ENCODE peak calls at places on chromosome 18, in four cellular contexts. O is GM12865, C is kidney epithelial cell, D is GM12878. N is an unnamed sample.
A peak's percentile ranks its signal among the peaks of the same experiment; 100 is the strongest.

GRCh38 chr18:60549338-60549960 is 176.9 kb upstream of the MC4R start:
- DNase-seq in O (peak; percentile 70), C (peak; percentile 49), D (no peak), N (peak; percentile 70)

GRCh38 chr18:75210274-75211001 is at the start of gene TSHZ1:
- DNase-seq in O (peak; percentile 90), C (peak; percentile 65), D (peak; percentile 59), N (peak; percentile 76)

GRCh38 chr18:74499633-74500032 is 3.5 kb downstream of the CNDP2 start:
- DNase-seq in O (peak; percentile 86), C (no peak), D (peak; percentile 37), N (peak; percentile 61)

GRCh38 chr18:29034113-29034856 is 857.4 kb upstream of the CDH2 start:
- DNase-seq in O (no peak), C (no peak), D (no peak), N (no peak)

GRCh38 chr18:47912794-47913594 is 17.5 kb downstream of the SMAD2 start:
- DNase-seq in O (no peak), C (no peak), D (no peak), N (no peak)

GRCh38 chr18:56891870-56892269 is 240.7 kb downstream of the WDR7 start:
- DNase-seq in O (no peak), C (no peak), D (no peak), N (no peak)

GRCh38 chr18:26429535-26429934 is 118.8 kb downstream of the KCTD1 start:
- DNase-seq in O (no peak), C (peak; percentile 67), D (no peak), N (no peak)

GRCh38 chr18:46433121-46433826 is 223.7 kb downstream of the LOXHD1 start:
- DNase-seq in O (no peak), C (no peak), D (no peak), N (no peak)

GRCh38 chr18:13222371-13223281 is 4.1 kb downstream of the LDLRAD4 start:
- DNase-seq in O (no peak), C (no peak), D (no peak), N (no peak)

GRCh38 chr18:36871801-36872200 is 42.9 kb downstream of the KIAA1328 start:
- DNase-seq in O (no peak), C (no peak), D (no peak), N (no peak)

GRCh38 chr18:63297678-63298392 is 21.7 kb downstream of the BCL2 start:
- DNase-seq in O (no peak), C (no peak), D (no peak), N (no peak)

GRCh38 chr18:59501876-59502221 is 142.8 kb upstream of the LMAN1 start:
- DNase-seq in O (no peak), C (no peak), D (no peak), N (no peak)

GRCh38 chr18:36831139-36831538 is 2.2 kb downstream of the KIAA1328 start:
- DNase-seq in O (no peak), C (no peak), D (no peak), N (no peak)

GRCh38 chr18:13005289-13005688 is 14.1 kb downstream of the CEP192 start:
- DNase-seq in O (no peak), C (no peak), D (no peak), N (no peak)

GRCh38 chr18:12679183-12679786 is 21.4 kb upstream of the SPIRE1 start:
- DNase-seq in O (no peak), C (no peak), D (no peak), N (no peak)

GRCh38 chr18:58290059-58290747 is 246.2 kb downstream of the NEDD4L start:
- DNase-seq in O (no peak), C (no peak), D (no peak), N (no peak)

GRCh38 chr18:12837747-12838146 is 46.3 kb downstream of the PTPN2 start:
- DNase-seq in O (no peak), C (no peak), D (no peak), N (no peak)

GRCh38 chr18:10528439-10528838 is 2.6 kb downstream of the NAPG start:
- DNase-seq in O (no peak), C (no peak), D (no peak), N (no peak)

GRCh38 chr18:30415903-30416302 is 626.6 kb downstream of the DSC3 start:
- DNase-seq in O (no peak), C (no peak), D (no peak), N (no peak)

GRCh38 chr18:49340446-49340845 is 120.0 kb downstream of the DYM start:
- DNase-seq in O (no peak), C (no peak), D (no peak), N (no peak)

GRCh38 chr18:7059276-7059675 is 58.3 kb downstream of the LAMA1 start:
- DNase-seq in O (no peak), C (no peak), D (no peak), N (no peak)

GRCh38 chr18:79753391-79753851 is 44.3 kb upstream of the KCNG2 start:
- DNase-seq in O (no peak), C (no peak), D (no peak), N (no peak)

GRCh38 chr18:8188196-8188595 is 421.0 kb upstream of the RAB12 start:
- DNase-seq in O (no peak), C (no peak), D (no peak), N (no peak)

GRCh38 chr18:44839239-44839666 is 158.6 kb downstream of the SETBP1 start:
- DNase-seq in O (peak; percentile 82), C (no peak), D (peak; percentile 64), N (no peak)

GRCh38 chr18:74501386-74501785 is 5.2 kb downstream of the CNDP2 start:
- DNase-seq in O (no peak), C (no peak), D (no peak), N (no peak)

GRCh38 chr18:33578371-33579146 is 540 bp downstream of the ASXL3 start:
- DNase-seq in O (no peak), C (no peak), D (no peak), N (peak; percentile 20)

GRCh38 chr18:46915800-46916550 is 1.3 kb downstream of the PIAS2 start:
- DNase-seq in O (no peak), C (no peak), D (no peak), N (peak; percentile 12)

GRCh38 chr18:25351773-25352628 is at the start of gene ZNF521:
- DNase-seq in O (peak; percentile 60), C (peak; percentile 38), D (no peak), N (peak; percentile 80)

GRCh38 chr18:36149514-36150289 is 20.0 kb downstream of the ELP2 start:
- DNase-seq in O (peak; percentile 74), C (no peak), D (peak; percentile 32), N (peak; percentile 73)

GRCh38 chr18:48453330-48454063 is 44.3 kb upstream of the ZBTB7C start:
- DNase-seq in O (no peak), C (no peak), D (no peak), N (no peak)

DNA sequence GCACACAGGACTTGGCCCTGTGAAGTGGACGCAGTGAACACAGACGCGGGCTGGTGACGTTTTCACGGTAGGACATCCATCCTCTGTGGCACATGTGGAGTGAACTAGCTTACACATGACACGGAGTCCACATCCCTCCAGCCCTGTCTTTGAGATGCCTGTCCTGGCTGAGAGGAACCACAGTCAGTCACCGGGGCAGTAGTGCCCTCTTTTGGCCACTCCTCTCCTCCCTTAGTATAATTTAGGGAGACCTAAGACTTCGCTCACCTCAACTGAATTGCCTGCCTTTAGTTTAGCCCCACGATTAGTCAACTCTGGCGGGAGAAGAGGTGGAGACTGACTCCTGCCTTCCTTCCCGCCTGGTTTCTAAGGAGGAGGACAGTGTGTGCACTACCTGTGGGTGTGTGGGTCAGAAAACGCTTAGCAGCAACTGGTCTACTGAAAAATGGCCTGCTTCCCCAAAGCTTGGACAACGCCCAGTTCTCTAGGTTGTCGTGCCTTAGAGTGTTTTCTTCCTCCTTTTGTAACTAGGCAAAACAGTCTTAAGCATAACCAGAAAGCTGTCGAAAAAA is 70.6 kb downstream of the MBP start:
- DNase-seq in O (peak; percentile 87), C (no peak), D (no peak), N (peak; percentile 54)
- H3K4me3 ChIP-seq in O (no peak overlapping the region), C (no peak overlapping the region), D (peak overlapping the region; percentile 2), N (peak overlapping the region; percentile 8)

DNA sequence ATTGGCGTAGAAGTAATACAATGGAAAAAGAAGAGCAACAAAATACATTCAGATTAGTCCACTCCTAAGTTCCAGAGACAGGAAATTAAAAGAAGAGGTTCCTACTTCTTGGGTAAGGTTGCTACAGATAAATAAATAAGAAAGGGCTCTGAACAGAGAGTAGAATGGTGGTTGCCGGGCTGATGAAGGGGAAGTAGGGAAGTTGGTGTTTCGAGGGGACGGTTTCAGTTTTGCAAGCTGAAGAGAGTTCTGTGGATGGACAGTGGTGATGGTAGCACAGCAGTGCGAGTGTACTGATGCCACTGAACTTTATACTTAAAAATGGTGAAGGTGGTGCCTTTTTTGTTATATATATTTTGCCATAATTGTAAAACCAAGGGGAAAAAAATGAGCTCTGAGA is 48.2 kb downstream of the CABYR start:
- DNase-seq in O (peak; percentile 41), C (no peak), D (no peak), N (no peak)
- H3K4me3 ChIP-seq in O (no peak overlapping the region), C (no peak overlapping the region), D (no peak overlapping the region), N (no peak overlapping the region)

DNA sequence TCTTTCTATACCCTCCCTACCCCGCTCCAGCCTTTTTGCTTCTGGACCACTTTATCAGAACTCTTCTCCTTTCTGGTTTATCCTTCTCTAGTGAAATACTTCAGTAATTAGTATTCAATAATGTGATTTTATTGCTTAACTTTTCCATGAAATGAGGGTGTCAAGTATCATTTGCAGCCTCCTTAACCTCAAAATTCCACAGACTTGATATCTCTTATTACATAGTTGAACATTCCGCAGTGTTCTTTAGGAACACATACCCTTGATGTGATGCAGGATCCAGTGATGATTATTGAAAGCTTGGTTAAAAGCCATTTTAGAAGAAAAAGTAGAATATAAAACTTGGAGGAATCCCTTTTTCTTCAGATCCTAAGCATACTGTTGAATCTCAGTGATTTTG is 94.8 kb downstream of the GREB1L start:
- DNase-seq in O (no peak), C (no peak), D (no peak), N (no peak)
- H3K4me3 ChIP-seq in O (no peak overlapping the region), C (no peak overlapping the region), D (no peak overlapping the region), N (no peak overlapping the region)

DNA sequence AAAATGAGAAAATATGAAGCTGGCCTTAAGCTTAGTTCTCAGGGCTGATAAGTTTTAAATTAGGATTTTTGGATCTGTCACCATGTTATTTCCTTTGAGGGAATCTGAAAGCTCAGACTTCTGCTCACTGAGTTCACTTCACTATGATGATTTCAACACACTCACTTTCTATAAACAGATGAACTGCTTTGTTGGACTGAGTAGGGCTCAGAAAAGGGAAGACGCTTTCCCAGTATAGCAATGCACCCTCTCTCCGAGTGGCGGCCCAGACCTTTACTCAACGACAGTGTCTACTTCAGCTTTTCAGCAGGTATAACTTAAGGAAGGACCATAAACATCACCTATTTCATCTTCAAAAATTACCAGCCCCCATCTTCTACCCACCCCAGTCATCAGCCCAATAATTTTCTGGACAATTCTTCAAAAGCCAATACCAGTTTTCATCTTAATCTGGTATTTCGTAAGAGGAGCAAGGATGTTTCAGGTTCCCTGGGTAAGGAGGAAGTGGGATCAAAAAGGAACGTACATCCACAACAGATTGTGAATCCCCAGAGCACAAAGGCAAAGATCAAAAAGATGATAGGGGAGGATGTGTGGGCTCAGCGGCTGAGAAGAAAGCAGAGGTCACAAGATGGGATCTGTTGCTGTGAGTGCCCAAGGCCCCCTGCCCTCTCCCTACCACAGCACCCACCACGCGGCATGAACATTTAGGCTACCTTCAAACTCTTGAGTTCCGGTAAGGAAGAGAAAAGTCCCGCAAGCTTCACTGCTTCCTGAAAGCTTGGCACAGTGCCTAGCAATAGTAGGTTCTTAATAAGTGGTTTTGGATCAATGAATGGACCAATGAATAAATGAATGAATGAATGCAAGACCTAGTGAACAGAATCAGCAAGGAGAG is 41.9 kb downstream of the LPIN2 start:
- DNase-seq in O (peak; percentile 64), C (no peak), D (no peak), N (no peak)
- H3K4me3 ChIP-seq in O (peak overlapping the region; percentile 56), C (no peak overlapping the region), D (peak overlapping the region; percentile 60), N (no peak overlapping the region)

N was measured in OCI-LY7.